ENCODE peak calls at places on chromosomes 16 and 17, in six cellular contexts. One of them, this sample, is unnamed.

GRCh38 chr16:59048876-59049275 is 314.8 kb upstream of the GOT2 start:
- DNase-seq in hepatocyte: no peak
- DNase-seq in naive thymus-derived CD4-positive, alpha-beta T cell: no peak
- DNase-seq in stimulated activated CD4-positive, alpha-beta T cell treated with anti-CD3 and anti-CD28 coated beads, Interleukin-2, amount 100 ng/mL, for 4 hours: no peak
- DNase-seq in omental fat pad: no peak
- DNase-seq in NCI-H1092 treated with DMSO at 0.1 percent for 48 hours: no peak
- DNase-seq in this sample: no peak

GRCh38 chr17:283911-284675 is 68.5 kb downstream of the RPH3AL start:
- DNase-seq in hepatocyte: no peak
- DNase-seq in omental fat pad: no peak
- DNase-seq in NCI-H1092 treated with DMSO at 0.1 percent for 48 hours: no peak
- DNase-seq in stimulated activated CD4-positive, alpha-beta T cell treated with anti-CD3 and anti-CD28 coated beads, Interleukin-2, amount 100 ng/mL, for 4 hours: no peak
- DNase-seq in naive thymus-derived CD4-positive, alpha-beta T cell: no peak
- DNase-seq in this sample: peak

GRCh38 chr17:74746376-74746775 is 2.1 kb upstream of the NHERF1 start:
- DNase-seq in hepatocyte: no peak
- DNase-seq in stimulated activated CD4-positive, alpha-beta T cell treated with anti-CD3 and anti-CD28 coated beads, Interleukin-2, amount 100 ng/mL, for 4 hours: no peak
- DNase-seq in NCI-H1092 treated with DMSO at 0.1 percent for 48 hours: no peak
- DNase-seq in omental fat pad: no peak
- DNase-seq in naive thymus-derived CD4-positive, alpha-beta T cell: no peak
- DNase-seq in this sample: no peak

GRCh38 chr17:18225562-18226283 is at the start of gene LLGL1:
- DNase-seq in hepatocyte: no peak
- DNase-seq in omental fat pad: no peak
- DNase-seq in NCI-H1092 treated with DMSO at 0.1 percent for 48 hours: no peak
- DNase-seq in stimulated activated CD4-positive, alpha-beta T cell treated with anti-CD3 and anti-CD28 coated beads, Interleukin-2, amount 100 ng/mL, for 4 hours: no peak
- DNase-seq in naive thymus-derived CD4-positive, alpha-beta T cell: peak
- DNase-seq in this sample: no peak

GRCh38 chr17:15944720-15945492 is at the start of gene ADORA2B:
- DNase-seq in omental fat pad: no peak
- DNase-seq in hepatocyte: peak
- DNase-seq in NCI-H1092 treated with DMSO at 0.1 percent for 48 hours: peak
- DNase-seq in stimulated activated CD4-positive, alpha-beta T cell treated with anti-CD3 and anti-CD28 coated beads, Interleukin-2, amount 100 ng/mL, for 4 hours: peak
- DNase-seq in naive thymus-derived CD4-positive, alpha-beta T cell: peak
- DNase-seq in this sample: no peak

GRCh38 chr16:73000020-73000906 is 47.7 kb downstream of the ZFHX3 start:
- DNase-seq in naive thymus-derived CD4-positive, alpha-beta T cell: no peak
- DNase-seq in hepatocyte: no peak
- DNase-seq in omental fat pad: no peak
- DNase-seq in stimulated activated CD4-positive, alpha-beta T cell treated with anti-CD3 and anti-CD28 coated beads, Interleukin-2, amount 100 ng/mL, for 4 hours: no peak
- DNase-seq in NCI-H1092 treated with DMSO at 0.1 percent for 48 hours: peak
- DNase-seq in this sample: peak

GRCh38 chr17:58005031-58005727 is 1.9 kb downstream of the SRSF1 start:
- DNase-seq in hepatocyte: no peak
- DNase-seq in NCI-H1092 treated with DMSO at 0.1 percent for 48 hours: no peak
- DNase-seq in omental fat pad: no peak
- DNase-seq in naive thymus-derived CD4-positive, alpha-beta T cell: no peak
- DNase-seq in stimulated activated CD4-positive, alpha-beta T cell treated with anti-CD3 and anti-CD28 coated beads, Interleukin-2, amount 100 ng/mL, for 4 hours: no peak
- DNase-seq in this sample: no peak

GRCh38 chr16:29990883-29991570 is 4.4 kb downstream of the HIRIP3 start:
- DNase-seq in naive thymus-derived CD4-positive, alpha-beta T cell: no peak
- DNase-seq in NCI-H1092 treated with DMSO at 0.1 percent for 48 hours: no peak
- DNase-seq in omental fat pad: no peak
- DNase-seq in hepatocyte: no peak
- DNase-seq in stimulated activated CD4-positive, alpha-beta T cell treated with anti-CD3 and anti-CD28 coated beads, Interleukin-2, amount 100 ng/mL, for 4 hours: no peak
- DNase-seq in this sample: no peak

GRCh38 chr17:40410082-40410481 is 7.6 kb downstream of the TOP2A start:
- DNase-seq in NCI-H1092 treated with DMSO at 0.1 percent for 48 hours: no peak
- DNase-seq in omental fat pad: no peak
- DNase-seq in stimulated activated CD4-positive, alpha-beta T cell treated with anti-CD3 and anti-CD28 coated beads, Interleukin-2, amount 100 ng/mL, for 4 hours: no peak
- DNase-seq in hepatocyte: no peak
- DNase-seq in naive thymus-derived CD4-positive, alpha-beta T cell: no peak
- DNase-seq in this sample: no peak

GRCh38 chr16:85888405-85889331 is 10.3 kb upstream of the IRF8 start:
- DNase-seq in stimulated activated CD4-positive, alpha-beta T cell treated with anti-CD3 and anti-CD28 coated beads, Interleukin-2, amount 100 ng/mL, for 4 hours: peak
- DNase-seq in naive thymus-derived CD4-positive, alpha-beta T cell: no peak
- DNase-seq in hepatocyte: no peak
- DNase-seq in NCI-H1092 treated with DMSO at 0.1 percent for 48 hours: no peak
- DNase-seq in omental fat pad: no peak
- DNase-seq in this sample: no peak

GRCh38 chr17:49496866-49497146 is 1.7 kb downstream of the NGFR start:
- DNase-seq in NCI-H1092 treated with DMSO at 0.1 percent for 48 hours: no peak
- DNase-seq in hepatocyte: no peak
- DNase-seq in stimulated activated CD4-positive, alpha-beta T cell treated with anti-CD3 and anti-CD28 coated beads, Interleukin-2, amount 100 ng/mL, for 4 hours: no peak
- DNase-seq in omental fat pad: no peak
- DNase-seq in naive thymus-derived CD4-positive, alpha-beta T cell: no peak
- DNase-seq in this sample: no peak

GRCh38 chr17:55735784-55736405 is 13.2 kb upstream of the TMEM100 start:
- DNase-seq in hepatocyte: peak
- DNase-seq in omental fat pad: no peak
- DNase-seq in NCI-H1092 treated with DMSO at 0.1 percent for 48 hours: no peak
- DNase-seq in naive thymus-derived CD4-positive, alpha-beta T cell: peak
- DNase-seq in stimulated activated CD4-positive, alpha-beta T cell treated with anti-CD3 and anti-CD28 coated beads, Interleukin-2, amount 100 ng/mL, for 4 hours: peak
- DNase-seq in this sample: peak

GRCh38 chr17:29145289-29146058 is 34.7 kb downstream of the MYO18A start:
- DNase-seq in omental fat pad: no peak
- DNase-seq in hepatocyte: peak
- DNase-seq in naive thymus-derived CD4-positive, alpha-beta T cell: peak
- DNase-seq in stimulated activated CD4-positive, alpha-beta T cell treated with anti-CD3 and anti-CD28 coated beads, Interleukin-2, amount 100 ng/mL, for 4 hours: peak
- DNase-seq in NCI-H1092 treated with DMSO at 0.1 percent for 48 hours: peak
- DNase-seq in this sample: no peak

GRCh38 chr16:67105881-67106280 is 3.9 kb upstream of the PHAF1 start:
- DNase-seq in hepatocyte: no peak
- DNase-seq in stimulated activated CD4-positive, alpha-beta T cell treated with anti-CD3 and anti-CD28 coated beads, Interleukin-2, amount 100 ng/mL, for 4 hours: no peak
- DNase-seq in omental fat pad: no peak
- DNase-seq in NCI-H1092 treated with DMSO at 0.1 percent for 48 hours: no peak
- DNase-seq in naive thymus-derived CD4-positive, alpha-beta T cell: no peak
- DNase-seq in this sample: no peak

GRCh38 chr17:17205368-17206148 is 575 bp downstream of the PLD6 start:
- DNase-seq in hepatocyte: no peak
- DNase-seq in NCI-H1092 treated with DMSO at 0.1 percent for 48 hours: peak
- DNase-seq in naive thymus-derived CD4-positive, alpha-beta T cell: peak
- DNase-seq in omental fat pad: peak
- DNase-seq in stimulated activated CD4-positive, alpha-beta T cell treated with anti-CD3 and anti-CD28 coated beads, Interleukin-2, amount 100 ng/mL, for 4 hours: peak
- DNase-seq in this sample: no peak

GRCh38 chr17:413706-414440 is 61.3 kb upstream of the RPH3AL start:
- DNase-seq in naive thymus-derived CD4-positive, alpha-beta T cell: peak
- DNase-seq in stimulated activated CD4-positive, alpha-beta T cell treated with anti-CD3 and anti-CD28 coated beads, Interleukin-2, amount 100 ng/mL, for 4 hours: no peak
- DNase-seq in hepatocyte: no peak
- DNase-seq in NCI-H1092 treated with DMSO at 0.1 percent for 48 hours: no peak
- DNase-seq in omental fat pad: no peak
- DNase-seq in this sample: no peak

GRCh38 chr16:82439678-82440293 is 187.0 kb upstream of the CDH13 start:
- DNase-seq in hepatocyte: peak
- DNase-seq in naive thymus-derived CD4-positive, alpha-beta T cell: no peak
- DNase-seq in omental fat pad: no peak
- DNase-seq in NCI-H1092 treated with DMSO at 0.1 percent for 48 hours: no peak
- DNase-seq in stimulated activated CD4-positive, alpha-beta T cell treated with anti-CD3 and anti-CD28 coated beads, Interleukin-2, amount 100 ng/mL, for 4 hours: no peak
- DNase-seq in this sample: no peak

GRCh38 chr16:68992521-68992920 is 112.9 kb upstream of the HAS3 start:
- DNase-seq in omental fat pad: no peak
- DNase-seq in hepatocyte: peak
- DNase-seq in stimulated activated CD4-positive, alpha-beta T cell treated with anti-CD3 and anti-CD28 coated beads, Interleukin-2, amount 100 ng/mL, for 4 hours: no peak
- DNase-seq in naive thymus-derived CD4-positive, alpha-beta T cell: no peak
- DNase-seq in NCI-H1092 treated with DMSO at 0.1 percent for 48 hours: no peak
- DNase-seq in this sample: no peak

GRCh38 chr17:33888455-33888854 is 366.6 kb upstream of the CCL2 start:
- DNase-seq in hepatocyte: no peak
- DNase-seq in NCI-H1092 treated with DMSO at 0.1 percent for 48 hours: no peak
- DNase-seq in stimulated activated CD4-positive, alpha-beta T cell treated with anti-CD3 and anti-CD28 coated beads, Interleukin-2, amount 100 ng/mL, for 4 hours: no peak
- DNase-seq in naive thymus-derived CD4-positive, alpha-beta T cell: no peak
- DNase-seq in omental fat pad: no peak
- DNase-seq in this sample: no peak

GRCh38 chr16:68402748-68403040 is 45.6 kb downstream of the SMPD3 start:
- DNase-seq in hepatocyte: no peak
- DNase-seq in stimulated activated CD4-positive, alpha-beta T cell treated with anti-CD3 and anti-CD28 coated beads, Interleukin-2, amount 100 ng/mL, for 4 hours: no peak
- DNase-seq in omental fat pad: no peak
- DNase-seq in naive thymus-derived CD4-positive, alpha-beta T cell: no peak
- DNase-seq in NCI-H1092 treated with DMSO at 0.1 percent for 48 hours: no peak
- DNase-seq in this sample: no peak